ENCODE peak calls at places on chromosomes 16 and 17, in eight cellular contexts. E is stimulated activated CD8-positive, alpha-beta memory T cell treated with anti-CD3 and anti-CD28 coated beads, Interleukin-7, amount 100 ng/mL, for 1 hour; Z is lower leg skin; Q is NCI-H1694 treated with DMSO at 0.1 percent for 48 hours; C is LoVo; G is stomach; L is NCI-H1436; F is germinal center. D is an unnamed sample.

GRCh38 chr17:44219126-44219635 is 294 bp downstream of the UBTF start:
- DNase-seq in C (peak; percentile 75), F (peak; percentile 80), Q (peak; percentile 23), G (peak; percentile 71), L (peak; percentile 73), E (peak; percentile 43), Z (no peak), D (no peak)

GRCh38 chr16:3514621-3515020 is 13.8 kb downstream of the CLUAP1 start:
- DNase-seq in C (no peak), F (no peak), G (no peak), E (no peak), Q (no peak), Z (no peak), L (no peak), D (peak; percentile 70)

GRCh38 chr17:32608267-32608666 is 121.5 kb downstream of the CDK5R1 start:
- DNase-seq in Q (no peak), L (no peak), Z (no peak), C (no peak), E (no peak), F (no peak), G (no peak), D (no peak)

GRCh38 chr17:78110363-78111011 is 18.1 kb downstream of the TMC6 start:
- DNase-seq in Z (no peak), C (no peak), L (no peak), Q (no peak), E (no peak), G (no peak), F (no peak), D (no peak)

GRCh38 chr16:5412721-5413120 is 315.1 kb upstream of the EEF2KMT start:
- DNase-seq in L (no peak), F (no peak), G (no peak), Q (no peak), Z (no peak), C (no peak), E (no peak), D (no peak)

GRCh38 chr17:82794781-82795505 is 43.1 kb downstream of the TBCD start:
- DNase-seq in C (no peak), L (no peak), E (no peak), Z (no peak), G (no peak), Q (no peak), F (no peak), D (no peak)

GRCh38 chr17:69367298-69367697 is 40.4 kb upstream of the ABCA5 start:
- DNase-seq in C (no peak), Z (no peak), E (no peak), Q (no peak), G (no peak), F (no peak), L (no peak), D (no peak)

GRCh38 chr16:4232541-4233386 is 9.1 kb downstream of the SRL start:
- DNase-seq in C (no peak), Z (no peak), F (no peak), L (no peak), G (no peak), Q (no peak), E (no peak), D (no peak)

GRCh38 chr17:78154903-78155811 is 9.0 kb downstream of the C17orf99 start:
- DNase-seq in Q (no peak), F (peak; percentile 74), G (no peak), Z (no peak), C (no peak), E (no peak), L (no peak), D (no peak)

GRCh38 chr16:28538733-28539596 is at the start of gene NUPR1:
- DNase-seq in E (no peak), F (no peak), G (peak; percentile 95), Z (peak; percentile 98), Q (no peak), C (peak; percentile 80), L (no peak), D (peak; percentile 60)

GRCh38 chr16:68040506-68041288 is 17.6 kb downstream of the DUS2 start:
- DNase-seq in G (peak; percentile 90), E (peak; percentile 86), F (peak; percentile 84), C (peak; percentile 55), Q (peak; percentile 11), L (peak; percentile 45), Z (peak; percentile 78), D (no peak)

GRCh38 chr16:85376292-85377095 is 236.6 kb upstream of the GSE1 start:
- DNase-seq in G (peak; percentile 67), Q (no peak), E (no peak), L (no peak), C (no peak), Z (no peak), F (no peak), D (no peak)

GRCh38 chr16:47977802-47978201 is 178.0 kb downstream of the ABCC12 start:
- DNase-seq in L (no peak), G (no peak), F (no peak), Z (no peak), Q (no peak), E (no peak), C (no peak), D (no peak)

GRCh38 chr16:14324581-14324980 is 253.5 kb downstream of the MRTFB start:
- DNase-seq in Q (no peak), C (no peak), L (no peak), F (no peak), G (no peak), E (no peak), Z (no peak), D (no peak)

GRCh38 chr16:80367037-80367658 is 173.6 kb upstream of the DYNLRB2 start:
- DNase-seq in L (no peak), G (no peak), Q (no peak), E (no peak), C (no peak), F (no peak), Z (no peak), D (no peak)

GRCh38 chr16:15434425-15435215 is at the start of gene BMERB1:
- DNase-seq in Z (no peak), F (peak; percentile 18), G (peak; percentile 59), C (no peak), E (no peak), L (peak; percentile 81), Q (peak; percentile 31), D (no peak)

GRCh38 chr16:27703545-27703944 is 153.6 kb downstream of the KATNIP start:
- DNase-seq in F (no peak), G (no peak), E (no peak), C (no peak), Z (no peak), L (no peak), Q (no peak), D (no peak)

GRCh38 chr16:12028220-12028619 is 51.7 kb downstream of the SNX29 start:
- DNase-seq in F (no peak), Z (no peak), C (no peak), E (no peak), L (no peak), Q (no peak), G (no peak), D (no peak)

GRCh38 chr16:23491490-23492391 is 18.6 kb downstream of the GGA2 start:
- DNase-seq in G (no peak), E (no peak), L (no peak), C (peak; percentile 2), Z (no peak), Q (no peak), F (no peak), D (no peak)

GRCh38 chr17:70134042-70134441 is 35.3 kb upstream of the KCNJ2 start:
- DNase-seq in E (no peak), Q (no peak), L (no peak), Z (no peak), F (no peak), G (no peak), C (no peak), D (no peak)

GRCh38 chr17:69335018-69335417 is 8.1 kb upstream of the ABCA5 start:
- DNase-seq in L (no peak), Z (no peak), G (no peak), E (no peak), Q (peak; percentile 24), F (peak; percentile 14), C (peak; percentile 41), D (no peak)

GRCh38 chr17:67421869-67422273 is 44.8 kb downstream of the PITPNC1 start:
- DNase-seq in F (no peak), E (peak; percentile 32), C (peak; percentile 95), Q (no peak), G (no peak), L (no peak), Z (peak; percentile 36), D (peak; percentile 96)

GRCh38 chr16:88012360-88012759 is 61.1 kb downstream of the BANP start:
- DNase-seq in G (peak; percentile 11), C (no peak), L (no peak), E (no peak), Q (no peak), F (no peak), Z (no peak), D (no peak)

GRCh38 chr16:61926766-61927165 is 109.5 kb downstream of the CDH8 start:
- DNase-seq in G (no peak), Q (no peak), L (peak; percentile 93), F (no peak), E (no peak), Z (no peak), C (no peak), D (no peak)

GRCh38 chr16:17454331-17454730 is 16.4 kb downstream of the XYLT1 start:
- DNase-seq in L (no peak), Z (no peak), G (no peak), F (no peak), E (no peak), C (no peak), Q (no peak), D (no peak)

GRCh38 chr17:1227917-1228751 is 42.1 kb upstream of the BHLHA9 start:
- DNase-seq in G (no peak), F (peak; percentile 86), C (no peak), Q (no peak), L (no peak), Z (no peak), E (no peak), D (no peak)

GRCh38 chr17:21078056-21078825 is 35.4 kb upstream of the USP22 start:
- DNase-seq in F (no peak), G (no peak), Q (peak; percentile 54), E (no peak), L (no peak), C (no peak), Z (no peak), D (no peak)

GRCh38 chr17:78257810-78258322 is 26.4 kb downstream of the TMEM235 start:
- DNase-seq in Z (no peak), Q (no peak), L (no peak), C (no peak), G (peak; percentile 38), F (no peak), E (no peak), D (no peak)

GRCh38 chr16:57960310-57960709 is 10.6 kb downstream of the CNGB1 start:
- DNase-seq in Z (no peak), L (no peak), F (no peak), C (no peak), Q (no peak), E (no peak), G (no peak), D (no peak)

GRCh38 chr16:49503242-49504022 is 129.8 kb downstream of the C16orf78 start:
- DNase-seq in C (no peak), F (no peak), Z (no peak), L (no peak), G (no peak), Q (no peak), E (no peak), D (no peak)

GRCh38 chr17:21375757-21376584 is at the start of gene KCNJ12:
- DNase-seq in E (no peak), G (peak; percentile 41), F (no peak), L (no peak), Q (peak; percentile 41), Z (no peak), C (no peak), D (no peak)

GRCh38 chr16:81181013-81181720 is 57.3 kb upstream of the BCO1 start:
- DNase-seq in F (no peak), Z (peak; percentile 93), C (peak; percentile 72), E (no peak), G (peak; percentile 56), Q (no peak), L (peak; percentile 88), D (peak; percentile 80)

GRCh38 chr16:55252577-55252976 is 71.4 kb upstream of the IRX6 start:
- DNase-seq in F (no peak), C (no peak), Z (no peak), E (no peak), Q (no peak), G (no peak), L (no peak), D (no peak)

GRCh38 chr16:14151256-14152030 is 80.3 kb downstream of the MRTFB start:
- DNase-seq in Q (no peak), C (no peak), Z (no peak), G (no peak), L (no peak), F (no peak), E (no peak), D (no peak)